ENCODE peak calls at places on chromosomes 5 and 9, in four cellular contexts. One of them, this sample, is unnamed.

GRCh38 chr9:5922192-5922591 is 31.5 kb downstream of the MLANA start:
- DNase-seq in A549: no peak
- DNase-seq in K562: no peak
- DNase-seq in HepG2: no peak
- DNase-seq in this sample: no peak

GRCh38 chr5:418681-419121 is 24.3 kb upstream of the EXOC3 start:
- DNase-seq in A549: no peak
- DNase-seq in K562: no peak
- DNase-seq in HepG2: no peak
- DNase-seq in this sample: no peak

GRCh38 chr9:128823903-128824406 is 5.6 kb downstream of the SPOUT1 start:
- DNase-seq in A549: no peak
- DNase-seq in K562: no peak
- DNase-seq in HepG2: no peak
- DNase-seq in this sample: no peak

GRCh38 chr5:83931969-83932368 is 211.3 kb upstream of the HAPLN1 start:
- DNase-seq in A549: no peak
- DNase-seq in K562: no peak
- DNase-seq in HepG2: no peak
- DNase-seq in this sample: no peak

GRCh38 chr9:101592788-101593187 is 2.0 kb downstream of the PPP3R2 start:
- DNase-seq in A549: no peak
- DNase-seq in K562: no peak
- DNase-seq in HepG2: no peak
- DNase-seq in this sample: no peak

GRCh38 chr5:115377468-115378217 is 81.2 kb upstream of the CCDC112 start:
- DNase-seq in A549: peak; percentile 22
- DNase-seq in K562: no peak
- DNase-seq in HepG2: no peak
- DNase-seq in this sample: no peak

GRCh38 chr5:155530046-155530445 is 516.5 kb downstream of the KIF4B start:
- DNase-seq in A549: no peak
- DNase-seq in K562: no peak
- DNase-seq in HepG2: no peak
- DNase-seq in this sample: no peak

GRCh38 chr5:31626156-31626555 is 12.8 kb upstream of the PDZD2 start:
- DNase-seq in A549: no peak
- DNase-seq in K562: no peak
- DNase-seq in HepG2: no peak
- DNase-seq in this sample: no peak

GRCh38 chr9:17005085-17005484 is 129.8 kb upstream of the CNTLN start:
- DNase-seq in A549: peak; percentile 36
- DNase-seq in K562: no peak
- DNase-seq in HepG2: peak; percentile 12
- DNase-seq in this sample: no peak

GRCh38 chr9:111896942-111897830 is 572 bp downstream of the UGCG start:
- DNase-seq in A549: peak; percentile 49
- DNase-seq in K562: peak; percentile 82
- DNase-seq in HepG2: peak; percentile 11
- DNase-seq in this sample: no peak

GRCh38 chr9:37104183-37104889 is 16.0 kb upstream of the ZCCHC7 start:
- DNase-seq in A549: peak; percentile 29
- DNase-seq in K562: peak; percentile 27
- DNase-seq in HepG2: no peak
- DNase-seq in this sample: no peak

GRCh38 chr5:1931590-1932138 is 48.9 kb upstream of the IRX4 start:
- DNase-seq in A549: no peak
- DNase-seq in K562: no peak
- DNase-seq in HepG2: no peak
- DNase-seq in this sample: no peak

GRCh38 chr5:8320244-8320643 is 451.3 kb downstream of the MTRR start:
- DNase-seq in A549: no peak
- DNase-seq in K562: no peak
- DNase-seq in HepG2: no peak
- DNase-seq in this sample: no peak

GRCh38 chr5:72268753-72269410 is 51.2 kb downstream of the MRPS27 start:
- DNase-seq in A549: peak; percentile 57
- DNase-seq in K562: peak; percentile 30
- DNase-seq in HepG2: peak; percentile 48
- DNase-seq in this sample: peak; percentile 21

GRCh38 chr5:19488786-19489185 is 499.2 kb downstream of the CDH18 start:
- DNase-seq in A549: no peak
- DNase-seq in K562: no peak
- DNase-seq in HepG2: no peak
- DNase-seq in this sample: no peak

GRCh38 chr9:99231708-99232107 is 9.6 kb downstream of the SEC61B start:
- DNase-seq in A549: peak; percentile 7
- DNase-seq in K562: peak; percentile 53
- DNase-seq in HepG2: peak; percentile 9
- DNase-seq in this sample: no peak

GRCh38 chr5:172411423-172412111 is 42.8 kb downstream of the SH3PXD2B start:
- DNase-seq in A549: no peak
- DNase-seq in K562: no peak
- DNase-seq in HepG2: no peak
- DNase-seq in this sample: no peak

GRCh38 chr9:81596671-81597426 is 92.5 kb downstream of the TLE1 start:
- DNase-seq in A549: no peak
- DNase-seq in K562: no peak
- DNase-seq in HepG2: no peak
- DNase-seq in this sample: no peak

GRCh38 chr5:160506006-160507004 is 84.7 kb downstream of the PTTG1 start:
- DNase-seq in A549: no peak
- DNase-seq in K562: no peak
- DNase-seq in HepG2: no peak
- DNase-seq in this sample: peak; percentile 53

GRCh38 chr5:30581198-30581925 is 612.1 kb upstream of the CDH6 start:
- DNase-seq in A549: no peak
- DNase-seq in K562: no peak
- DNase-seq in HepG2: peak; percentile 13
- DNase-seq in this sample: no peak

GRCh38 chr5:178327931-178328711 is 95.5 kb upstream of the PHYKPL start:
- DNase-seq in A549: no peak
- DNase-seq in K562: no peak
- DNase-seq in HepG2: no peak
- DNase-seq in this sample: no peak

GRCh38 chr9:127972316-127972871 is 8.4 kb downstream of the EEIG1 start:
- DNase-seq in A549: no peak
- DNase-seq in K562: no peak
- DNase-seq in HepG2: no peak
- DNase-seq in this sample: no peak

GRCh38 chr5:74493426-74493825 is 147.1 kb downstream of the ENC1 start:
- DNase-seq in A549: no peak
- DNase-seq in K562: no peak
- DNase-seq in HepG2: no peak
- DNase-seq in this sample: no peak

GRCh38 chr9:129834489-129835127 is 467 bp downstream of the C9orf78 start:
- DNase-seq in A549: no peak
- DNase-seq in K562: no peak
- DNase-seq in HepG2: peak; percentile 7
- DNase-seq in this sample: no peak

GRCh38 chr5:84870369-84870768 is 485.7 kb upstream of the EDIL3 start:
- DNase-seq in A549: no peak
- DNase-seq in K562: no peak
- DNase-seq in HepG2: no peak
- DNase-seq in this sample: no peak

GRCh38 chr5:137896560-137896959 is 7.3 kb downstream of the PKD2L2 start:
- DNase-seq in A549: no peak
- DNase-seq in K562: no peak
- DNase-seq in HepG2: no peak
- DNase-seq in this sample: no peak

GRCh38 chr5:1017056-1017455 is 8.5 kb downstream of the NKD2 start:
- DNase-seq in A549: no peak
- DNase-seq in K562: no peak
- DNase-seq in HepG2: no peak
- DNase-seq in this sample: no peak

GRCh38 chr5:103466494-103466893 is 96.1 kb downstream of the NUDT12 start:
- DNase-seq in A549: peak; percentile 17
- DNase-seq in K562: no peak
- DNase-seq in HepG2: no peak
- DNase-seq in this sample: no peak
- TF ChIP-seq RNF2 in A549: no peak
- TF ChIP-seq RNF2 in K562: no peak
- TF ChIP-seq RNF2 in HepG2: no peak
- TF ChIP-seq RNF2 in this sample: no peak

GRCh38 chr5:111146053-111146452 is 53.9 kb downstream of the WDR36 start:
- DNase-seq in A549: no peak
- DNase-seq in K562: no peak
- DNase-seq in HepG2: no peak
- DNase-seq in this sample: no peak

GRCh38 chr5:111142932-111143331 is 50.8 kb downstream of the WDR36 start:
- DNase-seq in A549: no peak
- DNase-seq in K562: no peak
- DNase-seq in HepG2: no peak
- DNase-seq in this sample: no peak

GRCh38 chr5:111147502-111147901 is 55.4 kb downstream of the WDR36 start:
- DNase-seq in A549: no peak
- DNase-seq in K562: no peak
- DNase-seq in HepG2: no peak
- DNase-seq in this sample: no peak

GRCh38 chr5:111143910-111144309 is 51.8 kb downstream of the WDR36 start:
- DNase-seq in A549: no peak
- DNase-seq in K562: no peak
- DNase-seq in HepG2: no peak
- DNase-seq in this sample: no peak

GRCh38 chr5:111144352-111144930 is 52.3 kb downstream of the WDR36 start:
- DNase-seq in A549: no peak
- DNase-seq in K562: no peak
- DNase-seq in HepG2: no peak
- DNase-seq in this sample: no peak
- TF ChIP-seq RNF2 in A549: no peak
- TF ChIP-seq RNF2 in K562: no peak
- TF ChIP-seq RNF2 in HepG2: no peak
- TF ChIP-seq RNF2 in this sample: no peak

GRCh38 chr9:125888220-125888619 is 141.0 kb downstream of the PBX3 start:
- DNase-seq in A549: no peak
- DNase-seq in K562: no peak
- DNase-seq in HepG2: no peak
- DNase-seq in this sample: no peak
- TF ChIP-seq RNF2 in A549: no peak
- TF ChIP-seq RNF2 in K562: no peak
- TF ChIP-seq RNF2 in HepG2: no peak
- TF ChIP-seq RNF2 in this sample: no peak

GRCh38 chr5:175750476-175751080 is 92.7 kb downstream of the HRH2 start:
- DNase-seq in A549: no peak
- DNase-seq in K562: no peak
- DNase-seq in HepG2: no peak
- DNase-seq in this sample: no peak
- TF ChIP-seq RNF2 in A549: no peak
- TF ChIP-seq RNF2 in K562: no peak
- TF ChIP-seq RNF2 in HepG2: no peak
- TF ChIP-seq RNF2 in this sample: no peak

DNA sequence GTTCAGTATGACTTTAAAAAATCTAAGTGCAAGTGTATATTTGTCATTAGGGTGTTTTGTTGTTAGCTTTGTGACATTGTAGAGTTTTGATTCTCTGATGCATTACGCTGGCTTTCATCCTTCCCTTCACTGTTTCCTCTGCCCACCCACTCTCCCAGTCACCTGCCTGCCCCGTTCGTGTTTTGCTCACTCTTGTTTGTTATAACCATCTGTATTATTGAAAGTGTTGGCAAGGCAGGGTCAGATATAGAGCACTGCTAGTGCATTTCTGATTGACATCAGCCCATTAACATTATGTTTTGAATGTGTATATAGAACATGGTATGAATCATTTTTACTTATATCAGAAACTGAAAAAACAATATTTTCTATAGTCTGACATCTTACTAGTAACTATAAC is 27.3 kb downstream of the SCGB3A1 start:
- DNase-seq in A549: no peak
- DNase-seq in K562: no peak
- DNase-seq in HepG2: no peak
- DNase-seq in this sample: no peak
- TF ChIP-seq RNF2 in A549: no peak
- TF ChIP-seq RNF2 in K562: no peak
- TF ChIP-seq RNF2 in HepG2: no peak
- TF ChIP-seq RNF2 in this sample: no peak

GRCh38 chr9:35910613-35911488 is 1.6 kb downstream of the SPAAR start:
- DNase-seq in A549: peak; percentile 82
- DNase-seq in K562: no peak
- DNase-seq in HepG2: peak; percentile 58
- DNase-seq in this sample: no peak
- TF ChIP-seq RNF2 in A549: no peak
- TF ChIP-seq RNF2 in K562: no peak
- TF ChIP-seq RNF2 in HepG2: no peak
- TF ChIP-seq RNF2 in this sample: no peak

DNA sequence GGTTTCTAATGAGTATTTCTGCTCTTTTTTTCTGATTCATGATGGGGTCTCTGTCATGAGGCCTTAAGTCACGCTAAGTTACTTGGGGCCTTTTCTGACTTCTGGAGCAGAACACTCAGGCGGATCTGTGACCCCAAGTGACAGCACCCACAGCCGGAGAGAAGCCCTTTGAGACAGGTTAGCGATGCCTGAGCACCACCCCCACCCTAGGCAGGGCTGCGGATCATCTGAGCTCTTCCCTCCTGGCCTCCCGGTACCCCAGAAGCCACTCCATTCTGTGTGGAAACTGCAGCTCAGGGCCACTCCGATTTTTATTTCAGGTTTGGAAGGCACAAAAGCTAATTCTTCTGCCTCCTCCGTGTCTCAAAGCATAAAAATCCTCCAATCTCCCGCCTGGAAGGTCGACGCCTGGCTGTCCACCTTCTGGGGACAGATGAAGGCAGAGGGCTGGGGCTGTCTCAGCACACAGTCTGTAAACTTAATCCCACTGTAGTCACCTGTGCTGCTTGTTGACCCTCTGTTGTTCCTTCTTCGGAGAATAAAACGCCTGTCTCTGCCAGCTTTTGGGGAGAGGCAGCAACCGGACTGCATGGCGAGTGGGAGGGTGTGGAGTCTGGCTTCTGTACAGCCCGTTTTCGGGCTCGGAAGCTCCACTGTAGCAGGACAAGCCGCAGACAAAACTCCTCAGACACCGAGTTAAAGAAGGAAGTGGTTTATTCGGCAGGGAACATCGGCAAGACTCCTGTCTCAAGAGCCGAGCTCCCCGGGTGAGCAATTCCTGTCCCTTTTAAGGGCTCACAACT is 88.8 kb downstream of the SPRY4 start:
- DNase-seq in A549: no peak
- DNase-seq in K562: no peak
- DNase-seq in HepG2: no peak
- DNase-seq in this sample: no peak
- TF ChIP-seq RNF2 in A549: no peak
- TF ChIP-seq RNF2 in K562: no peak
- TF ChIP-seq RNF2 in HepG2: no peak
- TF ChIP-seq RNF2 in this sample: no peak

GRCh38 chr5:144187699-144188294 is 17.1 kb downstream of the KCTD16 start:
- DNase-seq in A549: peak; percentile 89
- DNase-seq in K562: no peak
- DNase-seq in HepG2: peak; percentile 27
- DNase-seq in this sample: no peak

GRCh38 chr5:144194148-144194547 is 23.5 kb downstream of the KCTD16 start:
- DNase-seq in A549: no peak
- DNase-seq in K562: no peak
- DNase-seq in HepG2: no peak
- DNase-seq in this sample: no peak

GRCh38 chr5:144191461-144191860 is 20.8 kb downstream of the KCTD16 start:
- DNase-seq in A549: no peak
- DNase-seq in K562: no peak
- DNase-seq in HepG2: no peak
- DNase-seq in this sample: no peak

GRCh38 chr5:144191998-144192397 is 21.3 kb downstream of the KCTD16 start:
- DNase-seq in A549: peak; percentile 91
- DNase-seq in K562: peak; percentile 15
- DNase-seq in HepG2: peak; percentile 42
- DNase-seq in this sample: no peak

GRCh38 chr5:144189800-144190429 is 19.2 kb downstream of the KCTD16 start:
- DNase-seq in A549: peak; percentile 91
- DNase-seq in K562: no peak
- DNase-seq in HepG2: no peak
- DNase-seq in this sample: no peak
- TF ChIP-seq RNF2 in A549: no peak
- TF ChIP-seq RNF2 in K562: no peak
- TF ChIP-seq RNF2 in HepG2: no peak
- TF ChIP-seq RNF2 in this sample: no peak